ENCODE peak calls at places on chromosomes 5 and 9, in ten cellular contexts. N is kidney; B is neural progenitor cell; P is sigmoid colon; G is stomach; L is CD8-positive, alpha-beta T cell; S is heart right ventricle; K is SK-N-SH; E is HCT116; O is prostate gland. T is an unnamed sample.
A peak's percentile ranks its signal among the peaks of the same experiment; 100 is the strongest.

GRCh38 chr5:72661405-72661804 is 154.2 kb upstream of the ZNF366 start:
- DNase-seq in P (no peak), B (no peak), S (no peak), G (no peak), L (no peak), K (no peak), E (no peak), N (no peak), O (no peak), T (no peak)

GRCh38 chr9:77944556-77945261 is 86.9 kb downstream of the GNAQ start:
- DNase-seq in N (no peak), S (no peak), P (no peak), K (no peak), L (no peak), G (no peak), E (no peak), B (peak; percentile 41), O (peak; percentile 12), T (no peak)

GRCh38 chr5:66680804-66681203 is 84.6 kb downstream of the MAST4 start:
- DNase-seq in P (no peak), N (no peak), G (no peak), K (no peak), O (no peak), B (peak; percentile 3), L (no peak), S (no peak), E (no peak), T (no peak)

GRCh38 chr9:89442501-89442978 is 55.4 kb downstream of the SEMA4D start:
- DNase-seq in S (no peak), P (no peak), L (no peak), G (no peak), K (no peak), B (no peak), O (no peak), N (no peak), E (no peak), T (no peak)

GRCh38 chr9:129284607-129285291 is 106.7 kb upstream of the IER5L start:
- DNase-seq in S (no peak), L (peak; percentile 7), N (peak; percentile 68), E (no peak), G (no peak), K (no peak), O (no peak), P (peak; percentile 39), B (no peak), T (peak; percentile 18)

GRCh38 chr9:83466877-83467276 is 71.3 kb downstream of the FRMD3 start:
- DNase-seq in S (no peak), N (no peak), O (no peak), G (no peak), K (no peak), L (no peak), E (no peak), B (no peak), P (no peak), T (no peak)

GRCh38 chr5:178536541-178537466 is 53.4 kb downstream of the COL23A1 start:
- DNase-seq in E (no peak), O (no peak), N (peak; percentile 37), K (no peak), P (no peak), S (no peak), G (no peak), L (no peak), B (no peak), T (no peak)

GRCh38 chr9:129006328-129007034 is 21.6 kb downstream of the SH3GLB2 start:
- DNase-seq in S (peak; percentile 63), G (peak; percentile 72), P (peak; percentile 88), E (peak; percentile 44), B (peak; percentile 86), O (peak; percentile 66), N (peak; percentile 77), L (peak; percentile 44), K (peak; percentile 89), T (peak; percentile 69)

GRCh38 chr9:137630684-137631083 is 11.9 kb downstream of the EHMT1 start:
- DNase-seq in P (no peak), B (no peak), K (no peak), G (no peak), N (no peak), S (no peak), L (no peak), O (no peak), E (no peak), T (no peak)

GRCh38 chr9:114156658-114157421 is 1.5 kb downstream of the COL27A1 start:
- DNase-seq in N (peak; percentile 91), K (peak; percentile 73), P (peak; percentile 90), B (peak; percentile 68), S (peak; percentile 63), O (peak; percentile 38), G (peak; percentile 45), E (no peak), L (no peak), T (peak; percentile 50)

GRCh38 chr5:149007174-149007573 is 55.7 kb downstream of the SH3TC2 start:
- DNase-seq in L (no peak), S (no peak), B (no peak), N (no peak), O (no peak), P (no peak), G (no peak), E (no peak), K (no peak), T (no peak)

GRCh38 chr5:181163487-181164075 is 16.2 kb downstream of the OR2V2 start:
- DNase-seq in L (no peak), P (no peak), E (no peak), S (no peak), N (no peak), K (no peak), O (no peak), B (peak; percentile 27), G (no peak), T (no peak)

GRCh38 chr9:14766299-14766698 is 43.8 kb upstream of the CER1 start:
- DNase-seq in N (no peak), O (no peak), G (no peak), B (no peak), E (no peak), L (no peak), P (no peak), S (no peak), K (no peak), T (no peak)

GRCh38 chr5:179610903-179611265 is 12.6 kb downstream of the HNRNPH1 start:
- DNase-seq in O (no peak), P (no peak), B (no peak), K (no peak), E (no peak), G (no peak), L (no peak), N (no peak), S (no peak), T (no peak)

GRCh38 chr5:172918421-172919371 is 40.5 kb upstream of the RPL26L1 start:
- DNase-seq in S (no peak), G (peak; percentile 90), K (no peak), L (peak; percentile 55), P (no peak), E (no peak), O (no peak), B (no peak), N (no peak), T (no peak)

GRCh38 chr5:177505075-177505474 is 4.6 kb downstream of the DOK3 start:
- DNase-seq in K (no peak), L (no peak), O (no peak), B (no peak), E (no peak), G (no peak), S (no peak), N (no peak), P (no peak), T (no peak)

GRCh38 chr5:177507596-177508216 is 1.9 kb downstream of the DOK3 start:
- DNase-seq in K (no peak), E (no peak), L (no peak), P (no peak), B (no peak), O (no peak), S (no peak), N (no peak), G (no peak), T (no peak)

GRCh38 chr5:177508217-177508611 is 1.4 kb downstream of the DOK3 start:
- DNase-seq in S (no peak), G (no peak), K (no peak), E (no peak), P (no peak), B (no peak), L (no peak), N (no peak), O (no peak), T (no peak)

GRCh38 chr5:177508837-177509236 is 789 bp downstream of the DOK3 start:
- DNase-seq in N (peak; percentile 65), G (no peak), B (no peak), K (no peak), E (no peak), O (no peak), P (no peak), L (no peak), S (no peak), T (no peak)

GRCh38 chr5:177507165-177507564 is 2.5 kb downstream of the DOK3 start:
- DNase-seq in G (no peak), S (no peak), B (no peak), K (no peak), L (no peak), N (no peak), O (no peak), E (no peak), P (no peak), T (no peak)
- TF ChIP-seq CTCF in G (no peak), S (no peak), B (no peak), K (peak; percentile 37), L (no peak), N (no peak), O (no peak), E (peak; percentile 39), P (no peak), T (no peak)

GRCh38 chr9:134420281-134420835 is 94.1 kb downstream of the RXRA start:
- DNase-seq in P (no peak), B (no peak), S (no peak), O (no peak), E (no peak), G (no peak), K (no peak), L (no peak), N (no peak), T (no peak)
- H3K4me1 ChIP-seq in P (no peaks in the 10 kb centered on the region), B (no peaks in the 10 kb centered on the region), S (peaks cover 46% of the 10 kb centered on the region), O (peaks cover 17% of the 10 kb centered on the region), E (no peaks in the 10 kb centered on the region), G (peaks cover 21% of the 10 kb centered on the region), K (peaks cover 6% of the 10 kb centered on the region), L (no peaks in the 10 kb centered on the region), N (peaks cover 5% of the 10 kb centered on the region), T (no peaks in the 10 kb centered on the region)

GRCh38 chr5:42990892-42991291 is 49.2 kb downstream of the ANXA2R start:
- DNase-seq in E (no peak), L (no peak), K (no peak), G (no peak), B (no peak), P (no peak), S (no peak), N (no peak), O (no peak), T (no peak)
- H3K4me3 ChIP-seq in E (no peak overlapping the region), L (peak overlapping the region; percentile 92), K (no peak overlapping the region), G (peak overlapping the region; percentile 48), B (peak overlapping the region; percentile 48), P (peak overlapping the region; percentile 43), S (peak overlapping the region; percentile 70), N (no peak overlapping the region), O (no peak overlapping the region), T (peak overlapping the region; percentile 77)

DNA sequence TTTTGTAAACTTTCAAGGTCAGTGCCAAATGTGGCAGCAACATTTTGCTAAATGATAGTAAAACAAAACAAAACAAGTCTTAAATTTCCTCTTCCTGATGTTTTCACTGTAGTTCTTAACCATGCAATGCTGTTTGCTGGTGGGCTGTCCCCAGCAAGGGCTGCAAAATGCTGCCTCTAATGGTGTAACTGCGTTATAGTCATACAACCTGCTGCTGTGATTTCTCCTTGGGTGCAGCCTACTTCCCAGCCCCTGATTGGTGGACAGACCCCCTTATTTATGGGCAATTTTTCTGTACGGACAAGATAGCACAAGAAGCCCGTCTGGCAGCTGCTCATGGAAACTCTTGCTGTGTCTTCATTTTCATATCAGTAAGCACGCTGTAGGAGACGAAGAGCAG is 26.6 kb upstream of the PIP5K1B start:
- DNase-seq in G (no peak), K (peak; percentile 4), E (peak; percentile 29), P (no peak), B (peak; percentile 54), O (no peak), N (no peak), L (no peak), S (no peak), T (no peak)
- TF ChIP-seq CTCF in G (no peak), K (peak; percentile 27), E (peak; percentile 48), P (peak; percentile 31), B (peak; percentile 67), O (no peak), N (peak; percentile 19), L (no peak), S (peak; percentile 35), T (no peak)

T was measured in tibial artery.